ENCODE peak calls at places on chromosomes 11 and 22, in four cellular contexts. J is cardiac fibroblast; K is amniotic stem cell; G is stimulated activated CD8-positive, alpha-beta memory T cell treated with anti-CD3 and anti-CD28 coated beads, Interleukin-15, amount 100 ng/mL, for 4 hours. O is an unnamed sample.

GRCh38 chr11:113249491-113249763 is 65.0 kb upstream of the TTC12 start:
- DNase-seq in J (no peak), K (no peak), G (no peak), O (peak; percentile 21)

GRCh38 chr11:2892215-2893020 is 6.8 kb upstream of the CDKN1C start:
- DNase-seq in J (peak; percentile 41), K (no peak), G (no peak), O (no peak)

GRCh38 chr11:11213117-11213516 is 139.9 kb downstream of the CSNK2A3 start:
- DNase-seq in J (no peak), K (no peak), G (no peak), O (no peak)

GRCh38 chr22:38872831-38873248 is 824 bp upstream of the CBX6 start:
- DNase-seq in J (no peak), K (no peak), G (no peak), O (peak; percentile 48)

GRCh38 chr11:25319068-25319467 is 822.2 kb downstream of the LUZP2 start:
- DNase-seq in J (no peak), K (no peak), G (no peak), O (no peak)

GRCh38 chr11:2943711-2944118 is 14.5 kb upstream of the PHLDA2 start:
- DNase-seq in J (no peak), K (no peak), G (no peak), O (no peak)

GRCh38 chr11:121801796-121802195 is 314.2 kb downstream of the BLID start:
- DNase-seq in J (no peak), K (no peak), G (no peak), O (no peak)

GRCh38 chr22:29457730-29458129 is 19.3 kb downstream of the RFPL1 start:
- DNase-seq in J (peak; percentile 59), K (no peak), G (no peak), O (peak; percentile 50)

GRCh38 chr22:28012811-28013460 is 93.9 kb upstream of the PITPNB start:
- DNase-seq in J (no peak), K (no peak), G (no peak), O (no peak)

GRCh38 chr11:34488855-34489557 is 24.6 kb downstream of the ELF5 start:
- DNase-seq in J (no peak), K (no peak), G (no peak), O (no peak)

GRCh38 chr22:20528405-20528978 is 21.1 kb downstream of the MED15 start:
- DNase-seq in J (no peak), K (no peak), G (no peak), O (no peak)

GRCh38 chr11:61766353-61766841 is 14.0 kb downstream of the MYRF start:
- DNase-seq in J (no peak), K (no peak), G (no peak), O (peak; percentile 63)

GRCh38 chr11:86488553-86488952 is 113.9 kb downstream of the CCDC81 start:
- DNase-seq in J (no peak), K (no peak), G (no peak), O (no peak)

GRCh38 chr22:30870451-30871345 is 97.9 kb downstream of the MORC2 start:
- DNase-seq in J (no peak), K (no peak), G (no peak), O (no peak)

GRCh38 chr11:35917676-35918075 is 26.2 kb upstream of the LDLRAD3 start:
- DNase-seq in J (no peak), K (no peak), G (no peak), O (no peak)

GRCh38 chr11:2194877-2195755 is 23.5 kb upstream of the TH start:
- DNase-seq in J (peak; percentile 32), K (no peak), G (peak; percentile 22), O (peak; percentile 10)

GRCh38 chr11:65872555-65873279 is at the start of gene EFEMP2:
- DNase-seq in J (no peak), K (no peak), G (no peak), O (no peak)

GRCh38 chr11:121757480-121758125 is 304.8 kb upstream of the SORL1-AS1 start:
- DNase-seq in J (no peak), K (no peak), G (no peak), O (no peak)

GRCh38 chr11:92071660-92072059 is 153.0 kb upstream of the FAT3 start:
- DNase-seq in J (no peak), K (no peak), G (no peak), O (no peak)

GRCh38 chr11:69371731-69372588 is 78.0 kb downstream of the MYEOV start:
- DNase-seq in J (no peak), K (no peak), G (no peak), O (no peak)

GRCh38 chr11:11810764-11811726 is 30.7 kb upstream of the USP47 start:
- DNase-seq in J (no peak), K (no peak), G (no peak), O (no peak)

GRCh38 chr11:1204381-1205101 is 18.3 kb upstream of the MUC5B start:
- DNase-seq in J (no peak), K (no peak), G (no peak), O (no peak)

GRCh38 chr11:3659595-3660515 is 11.3 kb downstream of the CHRNA10 start:
- DNase-seq in J (no peak), K (no peak), G (no peak), O (no peak)

GRCh38 chr22:22666307-22667091 is 22.1 kb downstream of the GGTLC2 start:
- DNase-seq in J (peak; percentile 56), K (no peak), G (no peak), O (peak; percentile 44)

GRCh38 chr11:130177782-130178181 is 18.2 kb downstream of the ST14 start:
- DNase-seq in J (no peak), K (no peak), G (no peak), O (no peak)

GRCh38 chr11:113859665-113860064 is 15.7 kb downstream of the USP28 start:
- DNase-seq in J (no peak), K (no peak), G (no peak), O (no peak)

GRCh38 chr11:73951797-73952196 is 971 bp downstream of the DNAJB13 start:
- DNase-seq in J (no peak), K (no peak), G (no peak), O (no peak)

GRCh38 chr22:41237707-41238569 is 2.8 kb downstream of the CHADL start:
- DNase-seq in J (peak; percentile 31), K (no peak), G (peak; percentile 50), O (peak; percentile 25)

GRCh38 chr22:38981005-38981658 is 1.0 kb upstream of the APOBEC3B start:
- DNase-seq in J (peak; percentile 9), K (no peak), G (no peak), O (no peak)

GRCh38 chr11:1288426-1289151 is 20.8 kb downstream of the TOLLIP start:
- DNase-seq in J (no peak), K (no peak), G (no peak), O (no peak)